ENCODE peak calls at places on chromosomes 7 and 10, in six cellular contexts. W, U, Q, H, D and J are unnamed samples.
A peak's percentile ranks its signal among the peaks of the same experiment; 100 is the strongest.

GRCh38 chr10:103197177-103197576 is 4.1 kb upstream of the NT5C2 start:
- DNase-seq in D (peak; percentile 72), H (peak; percentile 68), W (no peak), U (peak; percentile 67), Q (no peak), J (no peak)

GRCh38 chr7:138981332-138982203 is at the start of gene KIAA1549:
- DNase-seq in U (peak; percentile 70), W (peak; percentile 76), H (peak; percentile 68), Q (peak; percentile 20), D (no peak), J (no peak)

GRCh38 chr10:110657968-110658691 is 14.0 kb downstream of the RBM20 start:
- DNase-seq in U (no peak), H (no peak), W (peak; percentile 28), D (no peak), Q (no peak), J (no peak)

GRCh38 chr7:141462958-141463357 is 88.3 kb upstream of the AGK start:
- DNase-seq in H (no peak), Q (peak; percentile 5), U (no peak), D (no peak), W (no peak), J (no peak)

GRCh38 chr7:153445641-153446040 is 606.6 kb upstream of the DPP6 start:
- DNase-seq in H (no peak), Q (no peak), D (no peak), W (no peak), U (no peak), J (no peak)

GRCh38 chr7:129684777-129685176 is 73.3 kb downstream of the NRF1 start:
- DNase-seq in W (no peak), U (no peak), Q (no peak), D (no peak), H (peak; percentile 33), J (no peak)

GRCh38 chr7:48109848-48110663 is 21.0 kb downstream of the UPP1 start:
- DNase-seq in H (peak; percentile 20), D (peak; percentile 88), U (peak; percentile 83), Q (peak; percentile 63), W (peak; percentile 85), J (peak; percentile 65)

GRCh38 chr10:128557149-128557548 is 430.9 kb upstream of the MKI67 start:
- DNase-seq in U (no peak), H (no peak), D (no peak), W (no peak), Q (no peak), J (no peak)

GRCh38 chr7:2956526-2957368 is 86.9 kb downstream of the CARD11 start:
- DNase-seq in Q (no peak), W (no peak), U (no peak), H (peak; percentile 71), D (no peak), J (no peak)

GRCh38 chr7:2959828-2960599 is 83.7 kb downstream of the CARD11 start:
- DNase-seq in U (no peak), D (no peak), Q (no peak), H (no peak), W (no peak), J (no peak)

GRCh38 chr7:2959343-2959680 is 84.4 kb downstream of the CARD11 start:
- DNase-seq in H (no peak), W (no peak), D (no peak), U (no peak), Q (no peak), J (no peak)

GRCh38 chr7:2956076-2956475 is 87.6 kb downstream of the CARD11 start:
- DNase-seq in Q (no peak), D (no peak), U (no peak), H (no peak), W (no peak), J (no peak)

DNA sequence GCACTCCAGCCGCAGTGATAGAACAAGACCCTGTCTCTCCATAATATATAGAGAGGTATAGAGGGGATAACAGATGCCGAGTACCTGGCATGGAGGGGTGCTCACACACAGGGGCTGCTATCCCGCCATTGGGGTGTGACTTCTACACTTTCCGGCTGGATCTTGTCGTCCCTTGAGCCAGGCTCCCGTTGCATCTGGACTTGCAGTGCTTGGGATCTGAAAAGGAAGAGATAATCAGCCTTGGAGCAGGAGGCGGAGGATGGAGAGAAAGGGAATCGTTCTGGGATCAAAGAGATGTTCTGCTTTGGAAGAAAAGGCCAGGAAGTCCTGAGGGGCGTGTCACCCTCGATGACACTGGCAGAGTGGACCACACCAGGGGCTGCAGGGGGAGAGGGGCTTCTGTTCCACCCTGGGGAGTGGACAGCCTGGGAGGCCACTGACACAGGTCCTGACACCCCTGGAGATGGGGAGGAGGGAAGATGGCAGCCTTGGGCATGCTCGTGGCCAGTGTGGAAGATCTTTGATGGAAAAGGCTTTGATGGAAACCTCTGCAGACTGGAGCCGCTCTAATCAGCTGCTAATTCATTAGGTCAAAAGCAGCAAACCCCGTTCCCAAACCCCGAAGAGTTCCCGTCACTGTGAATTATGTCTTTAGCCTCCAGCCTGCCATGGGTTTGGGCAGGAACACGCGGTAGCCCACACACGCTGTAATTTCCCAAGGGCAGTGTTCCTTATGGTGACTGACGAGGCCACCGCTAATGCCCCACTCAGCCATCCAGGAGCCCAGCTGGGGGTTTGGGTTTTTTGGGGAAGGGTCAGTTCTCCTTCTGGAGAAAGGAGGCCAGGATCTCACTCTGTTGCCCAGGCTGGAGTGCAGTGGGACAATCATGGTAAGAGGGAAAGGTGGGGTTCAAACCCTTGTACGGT is 85.0 kb downstream of the CARD11 start:
- DNase-seq in H (no peak), Q (no peak), D (no peak), W (no peak), U (no peak), J (no peak)
- H3K27ac ChIP-seq in H (no peak overlapping the region), Q (no peak overlapping the region), D (no peak overlapping the region), W (no peak overlapping the region), U (no peak overlapping the region), J (no peak overlapping the region)

GRCh38 chr7:27661776-27662489 is 750 bp downstream of the HIBADH start:
- DNase-seq in H (no peak), D (peak; percentile 63), Q (peak; percentile 42), W (no peak), U (no peak), J (peak; percentile 47)
- H3K27ac ChIP-seq in H (peak overlapping the region; percentile 78), D (peak overlapping the region; percentile 91), Q (peak overlapping the region; percentile 88), W (no peak overlapping the region), U (peak overlapping the region; percentile 88), J (peak overlapping the region; percentile 95)

DNA sequence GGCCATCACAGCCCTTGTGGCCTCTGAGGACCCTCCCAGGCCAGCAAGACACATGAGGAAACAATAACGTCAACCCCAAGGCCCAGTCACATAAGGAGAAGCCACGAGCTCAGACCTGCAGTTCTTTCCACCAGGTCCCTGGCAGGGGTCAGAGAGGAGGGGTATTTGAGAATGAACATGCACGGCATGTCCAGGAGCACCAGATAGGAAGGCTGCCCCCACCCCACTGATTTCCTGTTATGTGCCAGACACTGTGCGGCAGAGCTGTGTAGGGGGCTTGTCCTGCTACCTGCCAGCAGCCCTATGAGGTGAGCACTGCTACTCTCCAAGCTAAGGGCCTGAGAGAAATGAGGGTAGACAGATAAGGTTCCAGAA is 40.7 kb upstream of the ZMIZ1 start:
- DNase-seq in Q (no peak), H (no peak), W (no peak), U (no peak), D (no peak), J (no peak)
- H3K27ac ChIP-seq in Q (no peak overlapping the region), H (no peak overlapping the region), W (no peak overlapping the region), U (no peak overlapping the region), D (no peak overlapping the region), J (no peak overlapping the region)

DNA sequence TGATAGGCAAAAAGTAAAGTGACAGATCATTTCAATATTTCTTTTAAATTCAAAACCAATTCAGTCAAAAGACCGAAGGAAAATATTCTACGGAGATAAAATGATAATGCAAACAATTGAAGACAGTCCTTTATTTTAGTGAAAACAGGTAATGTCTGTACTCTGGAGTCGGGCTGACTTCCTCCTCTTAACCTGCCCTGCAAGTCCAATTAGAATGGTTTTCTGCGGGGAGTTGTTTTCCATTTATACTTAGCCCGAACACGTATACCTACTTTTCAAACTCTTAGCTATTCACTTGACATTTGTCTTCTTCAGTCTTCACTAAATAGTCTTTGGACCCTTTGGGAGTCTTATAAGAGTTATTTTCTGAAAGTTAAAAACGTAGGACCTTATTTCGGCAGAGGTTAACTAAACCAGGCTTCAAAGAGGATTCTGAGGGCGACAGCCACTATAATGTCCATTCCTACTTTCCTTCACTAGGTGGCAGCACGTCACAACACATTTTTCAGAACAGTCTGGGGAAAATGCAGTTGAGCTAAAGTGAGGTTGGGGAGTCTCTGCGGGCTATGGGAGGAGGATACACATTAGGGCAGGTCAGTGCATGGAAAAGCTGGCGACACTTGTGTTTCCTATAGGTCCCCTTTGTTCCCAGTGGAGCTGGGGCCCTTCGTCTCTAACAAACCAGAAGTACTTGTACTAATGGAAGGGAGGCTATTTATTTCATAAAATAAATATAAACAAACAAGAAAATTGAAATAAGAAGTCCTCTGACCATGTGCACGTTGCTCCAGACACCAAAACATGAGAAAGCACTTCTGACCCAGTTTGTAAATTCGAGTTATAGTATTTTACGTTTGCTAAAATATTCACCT is 471.9 kb downstream of the KCNMA1 start:
- DNase-seq in W (peak; percentile 73), D (no peak), H (peak; percentile 55), U (no peak), Q (peak; percentile 13), J (no peak)
- H3K27ac ChIP-seq in W (no peak overlapping the region), D (no peak overlapping the region), H (peak overlapping the region; percentile 30), U (no peak overlapping the region), Q (no peak overlapping the region), J (no peak overlapping the region)

DNA sequence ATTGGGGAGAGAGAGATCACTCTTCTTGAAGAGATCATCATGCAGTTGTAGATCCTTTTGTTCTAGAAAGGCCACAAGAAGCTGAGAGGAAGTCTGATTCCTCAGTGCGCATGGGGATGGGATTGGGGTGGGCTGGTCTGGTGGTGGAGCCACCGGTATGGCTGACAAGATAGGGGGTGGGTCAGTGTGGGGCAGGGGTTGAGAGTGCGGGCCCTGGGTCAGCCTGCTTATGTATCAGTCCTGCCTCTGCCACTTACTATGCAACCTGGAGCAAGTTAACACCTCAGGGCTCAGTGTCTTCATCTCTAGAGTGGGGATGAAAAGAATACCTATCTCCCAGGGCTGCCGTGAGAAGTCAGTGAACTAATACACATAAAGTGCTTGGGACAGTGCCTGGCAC is 8.0 kb downstream of the SMARCD3 start:
- DNase-seq in U (no peak), D (no peak), W (no peak), Q (no peak), H (no peak), J (no peak)
- H3K27ac ChIP-seq in U (peak overlapping the region; percentile 42), D (no peak overlapping the region), W (no peak overlapping the region), Q (no peak overlapping the region), H (no peak overlapping the region), J (no peak overlapping the region)